ENCODE peak calls at places on chromosomes 13 and 19, in eight cellular contexts. F, S, Q, W, E, A, Z and N are unnamed samples.

GRCh38 chr13:46079770-46080169 is 25.1 kb downstream of the CPB2 start:
- DNase-seq in S (no peak), E (no peak), W (no peak), A (no peak), F (no peak), Z (no peak), Q (no peak), N (no peak)

GRCh38 chr13:50127017-50127725 is 111.9 kb downstream of the KCNRG start:
- DNase-seq in S (peak), F (peak), Q (no peak), E (no peak), Z (no peak), A (no peak), W (no peak), N (no peak)

GRCh38 chr13:102291587-102292218 is 110.1 kb downstream of the FGF14 start:
- DNase-seq in W (no peak), A (no peak), Z (no peak), S (peak), F (no peak), Q (no peak), E (no peak), N (no peak)

GRCh38 chr13:48944221-48944620 is 31.5 kb upstream of the FNDC3A start:
- DNase-seq in F (no peak), Q (no peak), Z (no peak), E (no peak), S (peak), W (no peak), A (no peak), N (no peak)

GRCh38 chr19:12353375-12353774 is 12.1 kb downstream of the ZNF442 start:
- DNase-seq in F (no peak), S (no peak), W (no peak), E (no peak), A (no peak), Z (no peak), Q (no peak), N (no peak)

GRCh38 chr19:280541-281007 is 10.6 kb downstream of the PLPP2 start:
- DNase-seq in F (no peak), Q (no peak), E (no peak), Z (no peak), W (no peak), S (no peak), A (no peak), N (no peak)

GRCh38 chr13:99281811-99282263 is 23.7 kb upstream of the GPR18 start:
- DNase-seq in S (no peak), E (peak), Z (no peak), Q (no peak), F (peak), W (no peak), A (peak), N (no peak)

GRCh38 chr19:58228584-58229254 is at the start of gene ZNF544:
- DNase-seq in F (peak), W (peak), Q (peak), S (peak), A (peak), Z (peak), E (peak), N (peak)

GRCh38 chr19:33064778-33065550 is at the start of gene RHPN2:
- DNase-seq in A (no peak), Z (peak), S (peak), F (no peak), Q (no peak), E (peak), W (peak), N (no peak)

GRCh38 chr13:100362371-100362770 is 226.2 kb downstream of the GGACT start:
- DNase-seq in Q (no peak), A (no peak), S (no peak), W (no peak), E (no peak), F (no peak), Z (no peak), N (no peak)

GRCh38 chr13:64446372-64446771 is 2783.8 kb downstream of the PCDH9 start:
- DNase-seq in A (no peak), S (no peak), F (no peak), Q (no peak), W (no peak), E (no peak), Z (no peak), N (no peak)

GRCh38 chr13:99661791-99662190 is 160.5 kb downstream of the TM9SF2 start:
- DNase-seq in S (no peak), E (no peak), Z (no peak), Q (no peak), W (no peak), A (no peak), F (no peak), N (no peak)

GRCh38 chr19:47465957-47466356 is 5.7 kb downstream of the SLC8A2 start:
- DNase-seq in F (no peak), E (no peak), S (no peak), A (no peak), W (no peak), Z (no peak), Q (no peak), N (no peak)

GRCh38 chr13:110641055-110642015 is 26.0 kb downstream of the NAXD start:
- DNase-seq in Q (no peak), E (no peak), W (no peak), S (peak), A (no peak), F (no peak), Z (no peak), N (no peak)

GRCh38 chr13:20945952-20946383 is 43.4 kb upstream of the XPO4 start:
- DNase-seq in S (no peak), W (no peak), F (no peak), Q (no peak), E (no peak), Z (no peak), A (no peak), N (no peak)

GRCh38 chr19:3904233-3904632 is 23.7 kb downstream of the ATCAY start:
- DNase-seq in Z (no peak), E (no peak), Q (no peak), A (no peak), W (no peak), F (no peak), S (no peak), N (no peak)

GRCh38 chr13:109844396-109844795 is 58.0 kb upstream of the IRS2 start:
- DNase-seq in A (no peak), W (no peak), Q (no peak), S (peak), E (no peak), Z (no peak), F (no peak), N (no peak)

GRCh38 chr13:20247403-20247802 is 15.3 kb upstream of the GJB6 start:
- DNase-seq in E (no peak), W (no peak), S (no peak), Z (no peak), A (no peak), F (no peak), Q (no peak), N (no peak)

GRCh38 chr13:26255717-26256277 is 1.9 kb downstream of the CDK8 start:
- DNase-seq in F (no peak), E (no peak), S (peak), Z (no peak), W (no peak), A (no peak), Q (no peak), N (no peak)

GRCh38 chr19:55229145-55229788 is 704 bp upstream of the TMEM86B start:
- DNase-seq in S (no peak), F (no peak), W (no peak), Q (no peak), E (no peak), A (no peak), Z (no peak), N (no peak)

GRCh38 chr13:106052200-106052767 is 483.2 kb downstream of the EFNB2 start:
- DNase-seq in Q (no peak), E (no peak), Z (no peak), F (no peak), W (no peak), S (peak), A (no peak), N (no peak)

GRCh38 chr19:43028866-43029265 is 2.6 kb upstream of the PSG11 start:
- DNase-seq in S (no peak), A (no peak), F (no peak), Q (no peak), Z (no peak), E (no peak), W (no peak), N (no peak)

GRCh38 chr19:5059191-5059579 is 90.3 kb downstream of the KDM4B start:
- DNase-seq in F (no peak), W (no peak), S (no peak), Z (no peak), E (no peak), Q (no peak), A (no peak), N (no peak)

GRCh38 chr13:114121496-114122466 is 10.6 kb downstream of the RASA3 start:
- DNase-seq in W (no peak), E (no peak), A (no peak), F (no peak), Z (no peak), Q (no peak), S (no peak), N (no peak)

GRCh38 chr13:42814868-42815267 is 33.5 kb downstream of the FAM216B start:
- DNase-seq in W (no peak), S (peak), E (peak), Q (peak), A (no peak), Z (no peak), F (no peak), N (no peak)

GRCh38 chr19:7669641-7670040 is 792 bp downstream of the RETN start:
- DNase-seq in F (no peak), E (no peak), Q (no peak), S (no peak), Z (no peak), W (no peak), A (no peak), N (no peak)

GRCh38 chr19:9842834-9843625 is 7.9 kb downstream of the PIN1 start:
- DNase-seq in Q (no peak), W (no peak), F (no peak), A (no peak), Z (no peak), E (no peak), S (no peak), N (no peak)

GRCh38 chr13:113655358-113656014 is 2.5 kb downstream of the ATP4B start:
- DNase-seq in Q (no peak), W (no peak), F (no peak), A (no peak), E (no peak), S (no peak), Z (no peak), N (no peak)

GRCh38 chr13:25493930-25494707 is 122.3 kb downstream of the ATP8A2 start:
- DNase-seq in S (no peak), E (no peak), W (peak), Z (no peak), Q (no peak), F (no peak), A (no peak), N (no peak)

GRCh38 chr13:19882231-19882630 is 18.8 kb upstream of the ZMYM5 start:
- DNase-seq in Z (no peak), E (no peak), Q (no peak), A (no peak), F (no peak), S (no peak), W (no peak), N (no peak)

GRCh38 chr13:99340638-99341037 is 33.4 kb upstream of the GPR183 start:
- DNase-seq in S (no peak), Q (no peak), A (no peak), W (no peak), E (no peak), Z (no peak), F (no peak), N (no peak)

GRCh38 chr13:83950284-83950683 is 68.0 kb upstream of the SLITRK1 start:
- DNase-seq in A (no peak), Z (no peak), W (no peak), Q (no peak), F (no peak), S (no peak), E (no peak), N (no peak)

GRCh38 chr19:28737021-28737525 is 475.9 kb downstream of the UQCRFS1 start:
- DNase-seq in S (peak), E (peak), F (no peak), Q (no peak), A (no peak), W (no peak), Z (no peak), N (no peak)

GRCh38 chr13:41177616-41178015 is 16.8 kb downstream of the KBTBD7 start:
- DNase-seq in W (no peak), E (no peak), Q (no peak), A (no peak), S (no peak), F (no peak), Z (no peak), N (no peak)

GRCh38 chr19:16661480-16662034 is 618 bp downstream of the TMEM38A start:
- DNase-seq in S (no peak), E (no peak), W (peak), Q (no peak), F (no peak), A (peak), Z (no peak), N (no peak)

GRCh38 chr13:113785051-113786010 is 26.3 kb downstream of the TMEM255B start:
- DNase-seq in W (no peak), S (peak), Z (no peak), A (no peak), F (no peak), E (peak), Q (no peak), N (no peak)

GRCh38 chr19:45667620-45668341 is at the start of gene GIPR:
- DNase-seq in W (peak), Q (no peak), Z (peak), F (no peak), E (peak), S (no peak), A (peak), N (no peak)

GRCh38 chr19:46609511-46610412 is 8.6 kb downstream of the CALM3 start:
- DNase-seq in Q (no peak), Z (no peak), A (no peak), W (no peak), S (no peak), F (no peak), E (no peak), N (no peak)

GRCh38 chr19:41734156-41734555 is 21.2 kb upstream of the CEACAM6 start:
- DNase-seq in S (no peak), W (no peak), A (no peak), Q (no peak), Z (no peak), F (no peak), E (no peak), N (no peak)